ENCODE peak calls at places on chromosome 12, in six cellular contexts. One of them, this sample, is unnamed.
A peak's percentile ranks its signal among the peaks of the same experiment; 100 is the strongest.

GRCh38 chr12:76556373-76556772 is 3.2 kb downstream of the OSBPL8 start:
- DNase-seq in stomach: no peak
- DNase-seq in GM23338: no peak
- DNase-seq in Panc1: no peak
- DNase-seq in SK-N-SH: no peak
- DNase-seq in transverse colon: no peak
- DNase-seq in this sample: no peak

GRCh38 chr12:110677206-110677911 is 11.6 kb downstream of the HVCN1 start:
- DNase-seq in stomach: no peak
- DNase-seq in GM23338: no peak
- DNase-seq in Panc1: no peak
- DNase-seq in SK-N-SH: no peak
- DNase-seq in transverse colon: no peak
- DNase-seq in this sample: no peak

GRCh38 chr12:53539526-53539925 is 32.2 kb upstream of the NPFF start:
- DNase-seq in stomach: no peak
- DNase-seq in GM23338: no peak
- DNase-seq in Panc1: no peak
- DNase-seq in SK-N-SH: no peak
- DNase-seq in transverse colon: no peak
- DNase-seq in this sample: no peak

GRCh38 chr12:122790393-122791075 is 16.2 kb downstream of the CCDC62 start:
- DNase-seq in stomach: no peak
- DNase-seq in GM23338: peak; percentile 44
- DNase-seq in Panc1: no peak
- DNase-seq in SK-N-SH: no peak
- DNase-seq in transverse colon: no peak
- DNase-seq in this sample: no peak

GRCh38 chr12:14810953-14811483 is 3.0 kb downstream of the SMCO3 start:
- DNase-seq in stomach: no peak
- DNase-seq in GM23338: peak; percentile 59
- DNase-seq in Panc1: no peak
- DNase-seq in SK-N-SH: no peak
- DNase-seq in transverse colon: peak; percentile 8
- DNase-seq in this sample: peak; percentile 24

GRCh38 chr12:108752387-108752786 is 21.1 kb upstream of the CORO1C start:
- DNase-seq in stomach: no peak
- DNase-seq in GM23338: no peak
- DNase-seq in Panc1: no peak
- DNase-seq in SK-N-SH: no peak
- DNase-seq in transverse colon: no peak
- DNase-seq in this sample: no peak

GRCh38 chr12:131176926-131177325 is 223.2 kb downstream of the ADGRD1 start:
- DNase-seq in stomach: no peak
- DNase-seq in GM23338: no peak
- DNase-seq in Panc1: no peak
- DNase-seq in SK-N-SH: no peak
- DNase-seq in transverse colon: no peak
- DNase-seq in this sample: no peak

GRCh38 chr12:57615637-57616036 is 4.4 kb downstream of the ARHGEF25 start:
- DNase-seq in stomach: no peak
- DNase-seq in GM23338: no peak
- DNase-seq in Panc1: no peak
- DNase-seq in SK-N-SH: no peak
- DNase-seq in transverse colon: no peak
- DNase-seq in this sample: no peak

GRCh38 chr12:88325828-88326214 is 183.7 kb downstream of the TMTC3 start:
- DNase-seq in stomach: no peak
- DNase-seq in GM23338: no peak
- DNase-seq in Panc1: no peak
- DNase-seq in SK-N-SH: no peak
- DNase-seq in transverse colon: no peak
- DNase-seq in this sample: no peak

GRCh38 chr12:3692616-3693365 is 60.1 kb downstream of the CRACR2A start:
- DNase-seq in stomach: no peak
- DNase-seq in GM23338: no peak
- DNase-seq in Panc1: no peak
- DNase-seq in SK-N-SH: no peak
- DNase-seq in transverse colon: no peak
- DNase-seq in this sample: peak; percentile 61

GRCh38 chr12:49750027-49750977 is 8.9 kb downstream of the TMBIM6 start:
- DNase-seq in stomach: no peak
- DNase-seq in GM23338: peak; percentile 49
- DNase-seq in Panc1: no peak
- DNase-seq in SK-N-SH: no peak
- DNase-seq in transverse colon: no peak
- DNase-seq in this sample: peak; percentile 62

GRCh38 chr12:117350140-117350539 is 11.3 kb downstream of the NOS1 start:
- DNase-seq in stomach: no peak
- DNase-seq in GM23338: no peak
- DNase-seq in Panc1: no peak
- DNase-seq in SK-N-SH: no peak
- DNase-seq in transverse colon: no peak
- DNase-seq in this sample: no peak

GRCh38 chr12:26088999-26089398 is 35.8 kb downstream of the BHLHE41 start:
- DNase-seq in stomach: no peak
- DNase-seq in GM23338: no peak
- DNase-seq in Panc1: no peak
- DNase-seq in SK-N-SH: no peak
- DNase-seq in transverse colon: no peak
- DNase-seq in this sample: peak; percentile 72

GRCh38 chr12:124185970-124186686 is 108.8 kb upstream of the RFLNA start:
- DNase-seq in stomach: peak; percentile 64
- DNase-seq in GM23338: no peak
- DNase-seq in Panc1: no peak
- DNase-seq in SK-N-SH: no peak
- DNase-seq in transverse colon: no peak
- DNase-seq in this sample: no peak

GRCh38 chr12:67716817-67717216 is 68.3 kb downstream of the DYRK2 start:
- DNase-seq in stomach: no peak
- DNase-seq in GM23338: no peak
- DNase-seq in Panc1: no peak
- DNase-seq in SK-N-SH: no peak
- DNase-seq in transverse colon: no peak
- DNase-seq in this sample: no peak

GRCh38 chr12:11761869-11762567 is 112.5 kb downstream of the ETV6 start:
- DNase-seq in stomach: no peak
- DNase-seq in GM23338: no peak
- DNase-seq in Panc1: no peak
- DNase-seq in SK-N-SH: no peak
- DNase-seq in transverse colon: peak; percentile 70
- DNase-seq in this sample: peak; percentile 28

GRCh38 chr12:42539696-42540095 is 49.9 kb downstream of the PRICKLE1 start:
- DNase-seq in stomach: no peak
- DNase-seq in GM23338: no peak
- DNase-seq in Panc1: no peak
- DNase-seq in SK-N-SH: no peak
- DNase-seq in transverse colon: no peak
- DNase-seq in this sample: no peak

GRCh38 chr12:128385736-128386135 is 118.8 kb downstream of the TMEM132C start:
- DNase-seq in stomach: no peak
- DNase-seq in GM23338: no peak
- DNase-seq in Panc1: no peak
- DNase-seq in SK-N-SH: no peak
- DNase-seq in transverse colon: no peak
- DNase-seq in this sample: no peak
- H3K4me1 ChIP-seq in stomach: no peaks in the 10 kb centered on the region
- H3K4me1 ChIP-seq in GM23338: no peaks in the 10 kb centered on the region
- H3K4me1 ChIP-seq in Panc1: no peaks in the 10 kb centered on the region
- H3K4me1 ChIP-seq in SK-N-SH: no peaks in the 10 kb centered on the region
- H3K4me1 ChIP-seq in transverse colon: no peaks in the 10 kb centered on the region
- H3K4me1 ChIP-seq in this sample: no peaks in the 10 kb centered on the region

DNA sequence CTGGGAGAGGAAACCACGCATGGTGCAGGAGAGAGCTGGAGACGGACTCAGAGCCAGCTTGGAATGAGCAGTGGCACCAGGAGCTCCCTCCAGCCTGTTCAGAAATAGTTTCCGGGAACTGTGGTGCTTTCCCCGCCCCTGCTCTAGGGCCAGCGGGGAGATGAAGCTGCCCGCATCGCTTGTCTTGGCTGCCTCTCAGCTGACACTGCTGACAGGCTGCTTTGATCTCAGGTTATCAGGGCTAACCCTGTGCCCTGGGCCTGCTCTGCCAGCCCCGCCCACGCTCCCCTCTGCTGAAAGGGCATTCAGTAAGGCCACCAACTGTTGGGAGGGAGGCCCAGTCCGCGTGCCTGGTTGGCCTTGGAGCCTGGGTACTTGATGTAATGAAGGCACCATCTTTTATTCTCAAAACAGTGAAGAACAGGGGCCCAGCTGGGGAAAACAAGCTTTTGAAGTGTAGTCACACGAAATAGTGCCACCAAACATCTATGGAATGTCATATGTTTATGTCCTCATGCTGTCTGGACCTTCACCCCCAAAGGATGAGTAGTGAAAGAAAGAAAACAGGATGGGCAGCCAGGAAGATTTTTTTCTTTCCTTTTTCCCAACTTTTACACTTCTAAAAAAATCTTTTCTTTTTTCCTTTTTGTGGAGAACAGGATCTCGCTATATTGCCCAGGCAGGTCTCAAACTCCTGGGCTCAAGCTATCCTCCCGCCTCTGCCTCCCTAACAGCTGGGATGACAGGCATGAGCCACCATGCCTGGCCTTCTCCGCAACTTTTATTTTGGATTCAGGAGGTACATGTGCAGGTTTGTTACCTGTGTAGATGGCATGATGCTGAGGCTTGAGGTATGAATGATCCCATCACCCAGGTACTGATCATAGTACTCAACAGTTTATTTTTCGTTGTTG is 115.9 kb upstream of the TBX3 start:
- DNase-seq in stomach: peak; percentile 92
- DNase-seq in GM23338: no peak
- DNase-seq in Panc1: no peak
- DNase-seq in SK-N-SH: no peak
- DNase-seq in transverse colon: peak; percentile 15
- DNase-seq in this sample: peak; percentile 68
- TF ChIP-seq POLR2AphosphoS5 in stomach: peak; percentile 70
- TF ChIP-seq POLR2AphosphoS5 in GM23338: no peak
- TF ChIP-seq POLR2AphosphoS5 in Panc1: no peak
- TF ChIP-seq POLR2AphosphoS5 in SK-N-SH: no peak
- TF ChIP-seq POLR2AphosphoS5 in transverse colon: no peak
- TF ChIP-seq POLR2AphosphoS5 in this sample: peak; percentile 18

DNA sequence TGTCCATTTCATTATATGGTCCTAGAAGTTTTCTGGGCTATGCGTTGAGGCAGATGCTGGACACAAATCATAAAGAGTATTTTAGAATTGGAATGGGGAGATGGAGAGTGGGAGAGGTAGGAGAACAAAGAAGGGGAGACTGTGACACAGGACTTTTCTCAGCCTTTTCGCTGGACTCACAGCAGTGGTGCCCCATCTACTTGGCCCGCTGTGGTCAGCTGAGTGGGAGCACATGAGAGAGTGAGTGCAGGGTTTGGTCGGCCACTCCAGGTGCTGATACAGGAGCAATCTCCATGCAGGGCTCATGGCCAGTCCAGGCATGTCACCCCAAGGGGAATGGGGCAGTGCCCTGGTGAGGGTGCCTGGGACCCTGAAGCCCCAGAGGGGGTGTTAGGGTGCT is 109.0 kb downstream of the MYRFL start:
- DNase-seq in stomach: no peak
- DNase-seq in GM23338: no peak
- DNase-seq in Panc1: no peak
- DNase-seq in SK-N-SH: no peak
- DNase-seq in transverse colon: no peak
- DNase-seq in this sample: no peak
- H3K4me1 ChIP-seq in stomach: no peaks in the 10 kb centered on the region
- H3K4me1 ChIP-seq in GM23338: peaks cover 42% of the 10 kb centered on the region
- H3K4me1 ChIP-seq in Panc1: no peaks in the 10 kb centered on the region
- H3K4me1 ChIP-seq in SK-N-SH: no peaks in the 10 kb centered on the region
- H3K4me1 ChIP-seq in transverse colon: no peaks in the 10 kb centered on the region
- H3K4me1 ChIP-seq in this sample: peaks cover 9% of the 10 kb centered on the region

GRCh38 chr12:48000878-48001321 is 3.4 kb downstream of the COL2A1 start:
- DNase-seq in stomach: no peak
- DNase-seq in GM23338: peak; percentile 84
- DNase-seq in Panc1: no peak
- DNase-seq in SK-N-SH: peak; percentile 53
- DNase-seq in transverse colon: no peak
- DNase-seq in this sample: no peak
- TF ChIP-seq POLR2AphosphoS5 in stomach: no peak
- TF ChIP-seq POLR2AphosphoS5 in GM23338: no peak
- TF ChIP-seq POLR2AphosphoS5 in Panc1: no peak
- TF ChIP-seq POLR2AphosphoS5 in SK-N-SH: no peak
- TF ChIP-seq POLR2AphosphoS5 in transverse colon: no peak
- TF ChIP-seq POLR2AphosphoS5 in this sample: no peak

GRCh38 chr12:104303538-104304151 is at the start of gene EID3:
- DNase-seq in stomach: peak; percentile 91
- DNase-seq in GM23338: peak; percentile 92
- DNase-seq in Panc1: no peak
- DNase-seq in SK-N-SH: peak; percentile 80
- DNase-seq in transverse colon: peak; percentile 88
- DNase-seq in this sample: peak; percentile 92
- H3K4me1 ChIP-seq in stomach: peaks cover 94% of the 10 kb centered on the region
- H3K4me1 ChIP-seq in GM23338: peaks cover 26% of the 10 kb centered on the region
- H3K4me1 ChIP-seq in Panc1: peaks cover 65% of the 10 kb centered on the region
- H3K4me1 ChIP-seq in SK-N-SH: peaks cover 19% of the 10 kb centered on the region
- H3K4me1 ChIP-seq in transverse colon: peaks cover 25% of the 10 kb centered on the region
- H3K4me1 ChIP-seq in this sample: peaks cover 78% of the 10 kb centered on the region

GRCh38 chr12:13120431-13120830 is 17.0 kb upstream of the GSG1 start:
- DNase-seq in stomach: no peak
- DNase-seq in GM23338: no peak
- DNase-seq in Panc1: no peak
- DNase-seq in SK-N-SH: no peak
- DNase-seq in transverse colon: no peak
- DNase-seq in this sample: no peak

GRCh38 chr12:13116971-13117370 is 13.5 kb upstream of the GSG1 start:
- DNase-seq in stomach: no peak
- DNase-seq in GM23338: no peak
- DNase-seq in Panc1: no peak
- DNase-seq in SK-N-SH: no peak
- DNase-seq in transverse colon: no peak
- DNase-seq in this sample: no peak

GRCh38 chr12:13114251-13115052 is 11.0 kb upstream of the GSG1 start:
- DNase-seq in stomach: no peak
- DNase-seq in GM23338: peak; percentile 78
- DNase-seq in Panc1: no peak
- DNase-seq in SK-N-SH: no peak
- DNase-seq in transverse colon: no peak
- DNase-seq in this sample: no peak

GRCh38 chr12:13112968-13113367 is 9.5 kb upstream of the GSG1 start:
- DNase-seq in stomach: no peak
- DNase-seq in GM23338: no peak
- DNase-seq in Panc1: no peak
- DNase-seq in SK-N-SH: no peak
- DNase-seq in transverse colon: no peak
- DNase-seq in this sample: no peak

GRCh38 chr12:13116259-13116658 is 12.8 kb upstream of the GSG1 start:
- DNase-seq in stomach: no peak
- DNase-seq in GM23338: peak; percentile 33
- DNase-seq in Panc1: no peak
- DNase-seq in SK-N-SH: no peak
- DNase-seq in transverse colon: no peak
- DNase-seq in this sample: no peak
- TF ChIP-seq POLR2AphosphoS5 in stomach: no peak
- TF ChIP-seq POLR2AphosphoS5 in GM23338: no peak
- TF ChIP-seq POLR2AphosphoS5 in Panc1: no peak
- TF ChIP-seq POLR2AphosphoS5 in SK-N-SH: no peak
- TF ChIP-seq POLR2AphosphoS5 in transverse colon: no peak
- TF ChIP-seq POLR2AphosphoS5 in this sample: no peak

GRCh38 chr12:20234474-20234873 is 133.9 kb upstream of the PDE3A start:
- DNase-seq in stomach: no peak
- DNase-seq in GM23338: no peak
- DNase-seq in Panc1: no peak
- DNase-seq in SK-N-SH: no peak
- DNase-seq in transverse colon: no peak
- DNase-seq in this sample: no peak
- H3K4me1 ChIP-seq in stomach: no peaks in the 10 kb centered on the region
- H3K4me1 ChIP-seq in GM23338: no peaks in the 10 kb centered on the region
- H3K4me1 ChIP-seq in Panc1: no peaks in the 10 kb centered on the region
- H3K4me1 ChIP-seq in SK-N-SH: no peaks in the 10 kb centered on the region
- H3K4me1 ChIP-seq in transverse colon: no peaks in the 10 kb centered on the region
- H3K4me1 ChIP-seq in this sample: no peaks in the 10 kb centered on the region

This sample was measured in upper lobe of left lung.